ENCODE peak calls at places on chromosomes 4 and X, in ten cellular contexts. A is transverse colon, X is cardiac muscle cell, N is M059J, I is GM23248, R is globus pallidus, D is AML-193, Z is ELF-1, L is hippocampal formation, C is occipital lobe. H is an unnamed sample.

GRCh38 chr4:128787509-128788311 is 21.8 kb upstream of the JADE1 start:
- DNase-seq in Z (peak), R (no peak), L (no peak), A (no peak), I (no peak), C (no peak), D (no peak), X (no peak), N (no peak), H (peak)

GRCh38 chrX:125005863-125006262 is 313.8 kb upstream of the TEX13C start:
- DNase-seq in I (no peak), Z (peak), X (no peak), R (no peak), A (no peak), D (no peak), L (no peak), C (no peak), N (no peak), H (no peak)

GRCh38 chr4:122716825-122717448 is 15.6 kb upstream of the BBS12 start:
- DNase-seq in X (peak), N (peak), D (peak), A (peak), I (peak), L (peak), Z (peak), C (peak), R (peak), H (peak)

GRCh38 chr4:23373269-23373668 is 516.6 kb downstream of the PPARGC1A start:
- DNase-seq in D (no peak), R (peak), A (peak), Z (peak), C (no peak), X (peak), L (no peak), N (peak), I (no peak), H (peak)

GRCh38 chr4:48913346-48913745 is 6.8 kb upstream of the OCIAD2 start:
- DNase-seq in C (peak), R (no peak), A (no peak), X (no peak), I (peak), Z (no peak), N (peak), D (no peak), L (no peak), H (peak)

GRCh38 chr4:187090401-187090800 is 366.7 kb upstream of the FAT1 start:
- DNase-seq in I (no peak), C (no peak), L (no peak), R (no peak), A (no peak), N (peak), D (no peak), Z (no peak), X (no peak), H (no peak)

GRCh38 chr4:125338814-125339213 is 24.1 kb downstream of the FAT4 start:
- DNase-seq in X (no peak), A (no peak), L (no peak), Z (no peak), R (no peak), C (no peak), D (no peak), N (no peak), I (no peak), H (no peak)

GRCh38 chrX:56783450-56783831 is 54.4 kb downstream of the NBDY start:
- DNase-seq in A (peak), X (no peak), Z (peak), D (no peak), N (peak), I (no peak), R (peak), C (no peak), L (peak), H (peak)

GRCh38 chr4:124318292-124318691 is 394.2 kb downstream of the ANKRD50 start:
- DNase-seq in C (no peak), N (no peak), R (no peak), D (no peak), Z (no peak), X (no peak), A (no peak), L (no peak), I (no peak), H (no peak)

GRCh38 chrX:20067709-20068315 is 48.9 kb downstream of the MAP7D2 start:
- DNase-seq in C (peak), Z (peak), L (peak), A (peak), I (peak), R (peak), D (peak), X (no peak), N (peak), H (peak)

GRCh38 chr4:55181606-55182005 is 56.2 kb upstream of the KDR start:
- DNase-seq in C (no peak), X (peak), Z (peak), L (no peak), I (no peak), A (no peak), N (peak), R (no peak), D (no peak), H (peak)

GRCh38 chr4:142818009-142818408 is 28.1 kb downstream of the INPP4B start:
- DNase-seq in L (no peak), N (peak), R (no peak), D (no peak), A (no peak), C (no peak), X (no peak), Z (no peak), I (peak), H (peak)

GRCh38 chr4:52051213-52051614 is at the start of gene SPATA18:
- DNase-seq in N (no peak), X (peak), C (no peak), L (no peak), A (peak), I (peak), Z (no peak), R (no peak), D (no peak), H (no peak)

GRCh38 chrX:16828126-16828908 is 41.8 kb downstream of the RBBP7 start:
- DNase-seq in Z (peak), D (no peak), R (no peak), X (no peak), A (peak), L (no peak), I (peak), C (no peak), N (peak), H (peak)

GRCh38 chr4:53365121-53365485 is 758 bp downstream of the SCFD2 start:
- DNase-seq in A (no peak), C (no peak), I (peak), Z (no peak), L (no peak), X (peak), D (peak), R (no peak), N (peak), H (peak)

GRCh38 chrX:109928596-109929335 is 74.1 kb upstream of the TMEM164 start:
- DNase-seq in I (no peak), X (no peak), C (no peak), A (no peak), L (no peak), D (no peak), N (no peak), Z (no peak), R (no peak), H (no peak)

GRCh38 chr4:104649631-104650030 is 154.9 kb upstream of the CXXC4 start:
- DNase-seq in Z (no peak), C (no peak), L (no peak), I (no peak), A (no peak), N (peak), X (no peak), R (no peak), D (no peak), H (no peak)

GRCh38 chr4:128349921-128350320 is 62.3 kb upstream of the PGRMC2 start:
- DNase-seq in L (no peak), D (no peak), N (peak), X (no peak), R (no peak), C (no peak), Z (no peak), I (peak), A (no peak), H (peak)

GRCh38 chrX:141619336-141619735 is 29.8 kb downstream of the SPANXA2 start:
- DNase-seq in D (no peak), X (no peak), N (no peak), A (no peak), R (no peak), L (no peak), Z (no peak), I (peak), C (no peak), H (peak)

GRCh38 chr4:145619639-145619996 is 433 bp downstream of the MMAA start:
- DNase-seq in R (no peak), I (peak), X (peak), A (peak), D (peak), C (no peak), N (peak), Z (no peak), L (no peak), H (peak)

GRCh38 chr4:74374561-74375327 is 9.8 kb downstream of the EREG start:
- DNase-seq in C (no peak), R (no peak), A (peak), N (peak), L (no peak), X (no peak), Z (no peak), D (peak), I (peak), H (peak)

GRCh38 chrX:39196192-39197102 is 395.2 kb downstream of the MID1IP1 start:
- DNase-seq in I (peak), Z (peak), R (no peak), D (peak), X (peak), C (no peak), N (peak), A (peak), L (no peak), H (peak)

GRCh38 chrX:26586570-26586969 is 370.6 kb downstream of the MAGEB5 start:
- DNase-seq in A (no peak), L (no peak), Z (peak), N (no peak), C (no peak), R (no peak), X (no peak), I (no peak), D (no peak), H (no peak)

GRCh38 chr4:108854781-108855180 is 91.9 kb upstream of the ETNPPL start:
- DNase-seq in N (peak), R (no peak), Z (no peak), X (no peak), I (peak), A (no peak), L (no peak), D (no peak), C (no peak), H (no peak)